ENCODE peak calls at places on chromosomes 2 and 18, in nine cellular contexts. B is AG04449; U is H9; L is right atrium auricular region; Q is ascending aorta; Z is activated CD8-positive, alpha-beta T cell treated with anti-CD3 and anti-CD28 coated beads for 36 hours; X is A549; T is progenitor cell of endocrine pancreas; Y is cardiac muscle cell. E is an unnamed sample.

GRCh38 chr2:233714164-233714563 is 1.5 kb downstream of the UGT1A5 start:
- DNase-seq in Q (no peak), Y (no peak), B (no peak), L (no peak), T (no peak), Z (no peak), U (no peak), X (no peak), E (no peak)

GRCh38 chr18:78822171-78822570 is 157.4 kb upstream of the SALL3 start:
- DNase-seq in Z (no peak), Y (no peak), B (no peak), T (no peak), X (no peak), L (no peak), U (no peak), Q (no peak), E (no peak)

GRCh38 chr18:69674921-69675405 is 272.7 kb downstream of the CD226 start:
- DNase-seq in B (no peak), X (no peak), Z (no peak), Y (no peak), L (no peak), T (no peak), U (no peak), Q (no peak), E (no peak)

GRCh38 chr2:65379721-65380171 is 52.7 kb downstream of the SPRED2 start:
- DNase-seq in X (no peak), Q (no peak), U (no peak), L (no peak), T (no peak), B (no peak), Z (no peak), Y (no peak), E (no peak)

GRCh38 chr2:69138247-69138754 is 125.3 kb downstream of the ANTXR1 start:
- DNase-seq in Z (no peak), Q (no peak), L (no peak), T (no peak), B (peak; percentile 34), X (peak; percentile 37), Y (no peak), U (no peak), E (no peak)

GRCh38 chr2:128593518-128594272 is 275.0 kb upstream of the HS6ST1 start:
- DNase-seq in B (no peak), Z (no peak), X (no peak), Q (no peak), Y (peak; percentile 83), L (peak; percentile 59), U (no peak), T (no peak), E (peak; percentile 45)

GRCh38 chr18:58766164-58766563 is 94.9 kb downstream of the MALT1 start:
- DNase-seq in Q (no peak), L (no peak), T (no peak), B (no peak), U (peak; percentile 2), Z (no peak), Y (no peak), X (no peak), E (no peak)

GRCh38 chr2:59490994-59491393 is 1062.5 kb downstream of the BCL11A start:
- DNase-seq in L (no peak), Z (no peak), B (no peak), Y (no peak), Q (no peak), T (no peak), X (no peak), U (no peak), E (no peak)

GRCh38 chr2:220320326-220320725 is 692.9 kb downstream of the SLC4A3 start:
- DNase-seq in Y (no peak), T (no peak), Z (no peak), X (no peak), Q (no peak), B (peak; percentile 57), L (no peak), U (no peak), E (no peak)

GRCh38 chr2:33184026-33184425 is 237.3 kb downstream of the LTBP1 start:
- DNase-seq in X (no peak), Z (no peak), L (no peak), B (no peak), Y (no peak), T (no peak), Q (no peak), U (no peak), E (no peak)

GRCh38 chr18:31058897-31059296 is 16.4 kb upstream of the DSC3 start:
- DNase-seq in Q (no peak), T (no peak), L (no peak), X (no peak), B (no peak), Z (no peak), U (no peak), Y (no peak), E (no peak)

DNA sequence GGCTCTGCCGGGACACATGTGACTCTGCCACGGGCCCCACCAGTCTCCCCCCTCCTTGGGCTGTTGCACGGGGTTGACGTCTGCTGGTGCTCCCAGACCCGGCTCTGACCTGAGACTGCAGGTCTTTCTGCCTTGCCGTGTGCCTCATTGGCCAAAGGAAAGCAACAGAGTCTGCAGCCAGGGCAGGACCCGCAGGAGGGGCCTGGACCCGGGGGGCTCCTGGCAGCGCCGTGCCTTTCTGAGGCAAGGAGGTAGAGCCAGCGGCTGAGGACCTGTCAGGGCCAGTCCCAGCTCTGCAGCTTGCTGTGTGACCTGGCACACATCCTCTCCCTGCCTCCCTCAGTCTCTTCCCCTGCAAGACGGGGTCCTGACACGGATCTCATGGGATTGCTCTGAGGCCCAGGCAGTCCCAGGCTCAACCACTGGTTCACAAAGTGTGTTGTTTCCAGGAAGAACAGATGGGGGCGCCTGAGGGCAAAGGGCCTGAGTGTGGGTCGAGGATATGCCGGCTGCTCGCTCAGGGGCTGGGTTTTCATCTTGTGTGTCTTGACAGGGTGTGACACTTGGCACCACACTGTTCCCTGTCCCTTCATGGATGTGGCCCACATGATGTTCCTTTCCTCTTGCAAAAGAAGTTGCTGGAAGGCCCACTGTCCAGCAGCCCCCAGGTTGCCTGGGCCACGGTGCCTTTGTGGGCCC is 9.0 kb downstream of the CAPN10 start:
- DNase-seq in Z (peak; percentile 66), Q (peak; percentile 7), B (no peak), T (no peak), X (peak; percentile 50), U (peak; percentile 79), Y (peak; percentile 44), L (no peak), E (peak; percentile 55)
- TF ChIP-seq CTCF in Z (peak; percentile 62), Q (no peak), B (peak; percentile 23), T (peak; percentile 27), X (no peak), U (peak; percentile 69), Y (peak; percentile 21), L (no peak), E (peak; percentile 44)

GRCh38 chr2:105377871-105378270 is 21.0 kb downstream of the FHL2 start:
- DNase-seq in U (no peak), Z (no peak), X (no peak), T (no peak), L (no peak), Q (no peak), B (no peak), Y (no peak), E (no peak)
- TF ChIP-seq CTCF in U (peak; percentile 26), Z (no peak), X (peak; percentile 23), T (peak; percentile 10), L (no peak), Q (no peak), B (no peak), Y (no peak), E (no peak)

GRCh38 chr18:47545613-47546012 is 294.2 kb upstream of the SKOR2 start:
- DNase-seq in Y (no peak), Q (no peak), U (peak; percentile 68), X (no peak), T (no peak), Z (no peak), B (no peak), L (no peak), E (no peak)
- TF ChIP-seq CTCF in Y (no peak), Q (no peak), U (peak; percentile 63), X (no peak), T (no peak), Z (no peak), B (no peak), L (no peak), E (no peak)

GRCh38 chr2:237691908-237692600 is 64.7 kb downstream of the LRRFIP1 start:
- DNase-seq in Y (peak; percentile 96), U (peak; percentile 94), B (no peak), T (peak; percentile 85), L (peak; percentile 94), Z (peak; percentile 95), Q (no peak), X (peak; percentile 68), E (peak; percentile 99)
- TF ChIP-seq CTCF in Y (no peak), U (no peak), B (no peak), T (no peak), L (no peak), Z (no peak), Q (peak; percentile 12), X (no peak), E (no peak)

GRCh38 chr2:142734231-142734630 is 143.2 kb upstream of the KYNU start:
- DNase-seq in Q (no peak), Z (no peak), U (no peak), L (no peak), B (no peak), Y (no peak), T (no peak), X (no peak), E (no peak)
- TF ChIP-seq CTCF in Q (no peak), Z (no peak), U (peak; percentile 42), L (no peak), B (no peak), Y (no peak), T (peak; percentile 19), X (no peak), E (no peak)

GRCh38 chr2:222797308-222797707 is 63.5 kb upstream of the ACSL3 start:
- DNase-seq in T (no peak), U (no peak), L (no peak), Q (no peak), B (peak; percentile 16), Y (no peak), Z (no peak), X (peak; percentile 45), E (no peak)
- TF ChIP-seq CTCF in T (peak; percentile 45), U (peak; percentile 64), L (peak; percentile 21), Q (no peak), B (peak; percentile 41), Y (peak; percentile 48), Z (peak; percentile 58), X (peak; percentile 53), E (peak; percentile 39)

GRCh38 chr2:39435974-39436591 is 1.0 kb downstream of the MAP4K3 start:
- DNase-seq in T (no peak), Q (no peak), X (peak; percentile 35), U (peak; percentile 41), Z (no peak), Y (peak; percentile 44), L (peak; percentile 59), B (no peak), E (peak; percentile 5)
- TF ChIP-seq CTCF in T (no peak), Q (no peak), X (no peak), U (no peak), Z (no peak), Y (no peak), L (no peak), B (no peak), E (no peak)

E was measured in nephron progenitor cell.